ENCODE peak calls at places on chromosomes 7 and 10, in ten cellular contexts. I, M, S, Q, O, T, A, V, U and J are unnamed samples.

GRCh38 chr10:22319559-22320558 is 1.0 kb upstream of the BMI1 start:
- DNase-seq in I (no peak), M (no peak), S (no peak), Q (no peak), O (peak), T (peak), A (no peak), V (no peak), U (no peak), J (no peak)

GRCh38 chr10:89494068-89494467 is 41.3 kb downstream of the SLC16A12 start:
- DNase-seq in I (no peak), M (no peak), S (no peak), Q (no peak), O (no peak), T (no peak), A (no peak), V (no peak), U (no peak), J (no peak)

GRCh38 chr7:105454058-105454739 is 65.5 kb upstream of the SRPK2 start:
- DNase-seq in I (peak), M (no peak), S (no peak), Q (no peak), O (no peak), T (peak), A (no peak), V (no peak), U (no peak), J (no peak)

GRCh38 chr10:70331486-70332268 is 47.9 kb upstream of the NPFFR1 start:
- DNase-seq in I (peak), M (no peak), S (peak), Q (peak), O (peak), T (peak), A (peak), V (peak), U (no peak), J (no peak)

GRCh38 chr7:2873146-2873545 is 29.0 kb upstream of the GNA12 start:
- DNase-seq in I (peak), M (no peak), S (peak), Q (no peak), O (no peak), T (peak), A (peak), V (no peak), U (no peak), J (no peak)

GRCh38 chr7:11192506-11192905 is 218.8 kb downstream of the PHF14 start:
- DNase-seq in I (peak), M (no peak), S (no peak), Q (no peak), O (no peak), T (no peak), A (no peak), V (no peak), U (no peak), J (no peak)

GRCh38 chr7:22361795-22362194 is 4.8 kb upstream of the RAPGEF5 start:
- DNase-seq in I (no peak), M (no peak), S (no peak), Q (no peak), O (no peak), T (peak), A (no peak), V (no peak), U (no peak), J (no peak)

GRCh38 chr7:101126651-101127459 is at the start of gene SERPINE1:
- DNase-seq in I (peak), M (peak), S (peak), Q (peak), O (peak), T (peak), A (peak), V (peak), U (peak), J (peak)

GRCh38 chr7:99943641-99944507 is 14.5 kb upstream of the GJC3 start:
- DNase-seq in I (no peak), M (no peak), S (no peak), Q (peak), O (no peak), T (no peak), A (no peak), V (no peak), U (no peak), J (no peak)

GRCh38 chr10:117126034-117126433 is 12.0 kb downstream of the VAX1 start:
- DNase-seq in I (no peak), M (no peak), S (no peak), Q (no peak), O (no peak), T (no peak), A (no peak), V (no peak), U (no peak), J (no peak)

GRCh38 chr10:18687195-18687594 is 28.0 kb downstream of the ARL5B start:
- DNase-seq in I (no peak), M (no peak), S (no peak), Q (no peak), O (no peak), T (no peak), A (no peak), V (no peak), U (no peak), J (no peak)

GRCh38 chr10:101783736-101784118 is 481 bp upstream of the NPM3 start:
- DNase-seq in I (peak), M (no peak), S (no peak), Q (peak), O (no peak), T (no peak), A (no peak), V (no peak), U (no peak), J (no peak)

GRCh38 chr10:25758041-25758457 is 176.0 kb upstream of the MYO3A start:
- DNase-seq in I (peak), M (no peak), S (no peak), Q (peak), O (peak), T (peak), A (peak), V (no peak), U (no peak), J (no peak)

GRCh38 chr10:25699631-25700030 is 234.4 kb upstream of the MYO3A start:
- DNase-seq in I (no peak), M (no peak), S (no peak), Q (no peak), O (no peak), T (no peak), A (no peak), V (no peak), U (no peak), J (no peak)

GRCh38 chr10:110651044-110651958 is 7.2 kb downstream of the RBM20 start:
- DNase-seq in I (no peak), M (no peak), S (peak), Q (no peak), O (no peak), T (no peak), A (peak), V (no peak), U (no peak), J (no peak)

GRCh38 chr10:24196426-24197039 is 12.4 kb upstream of the KIAA1217 start:
- DNase-seq in I (peak), M (peak), S (peak), Q (peak), O (peak), T (peak), A (peak), V (no peak), U (peak), J (peak)

GRCh38 chr10:77087406-77087805 is 550.2 kb downstream of the KCNMA1 start:
- DNase-seq in I (no peak), M (no peak), S (no peak), Q (no peak), O (no peak), T (peak), A (no peak), V (no peak), U (no peak), J (no peak)

GRCh38 chr10:80535671-80536360 is 1.9 kb upstream of the SH2D4B start:
- DNase-seq in I (peak), M (peak), S (peak), Q (peak), O (peak), T (no peak), A (no peak), V (peak), U (no peak), J (no peak)

GRCh38 chr7:137445998-137446397 is 102.5 kb upstream of the PTN start:
- DNase-seq in I (no peak), M (no peak), S (no peak), Q (no peak), O (no peak), T (no peak), A (no peak), V (no peak), U (no peak), J (no peak)

GRCh38 chr7:157612664-157613561 is 276.1 kb downstream of the DNAJB6 start:
- DNase-seq in I (peak), M (peak), S (peak), Q (peak), O (no peak), T (peak), A (no peak), V (peak), U (peak), J (no peak)

GRCh38 chr7:158682456-158682855 is 22.1 kb downstream of the NCAPG2 start:
- DNase-seq in I (no peak), M (no peak), S (no peak), Q (no peak), O (no peak), T (no peak), A (no peak), V (no peak), U (no peak), J (no peak)

GRCh38 chr7:99938296-99938695 is 8.9 kb upstream of the GJC3 start:
- DNase-seq in I (no peak), M (no peak), S (no peak), Q (peak), O (no peak), T (no peak), A (no peak), V (no peak), U (no peak), J (no peak)

GRCh38 chr7:16587785-16588184 is 57.8 kb downstream of the ANKMY2 start:
- DNase-seq in I (no peak), M (no peak), S (no peak), Q (no peak), O (no peak), T (no peak), A (no peak), V (no peak), U (no peak), J (no peak)
- H3K27ac ChIP-seq in I (no peak), M (no peak), S (no peak), Q (no peak), O (no peak), T (no peak), A (no peak), V (no peak), U (no peak), J (no peak)

GRCh38 chr7:141954334-141954733 is 7.6 kb upstream of the CLEC5A start:
- DNase-seq in I (no peak), M (no peak), S (no peak), Q (peak), O (no peak), T (no peak), A (no peak), V (no peak), U (no peak), J (no peak)

GRCh38 chr7:141950796-141951195 is 4.0 kb upstream of the CLEC5A start:
- DNase-seq in I (no peak), M (no peak), S (no peak), Q (no peak), O (no peak), T (no peak), A (no peak), V (no peak), U (no peak), J (no peak)

GRCh38 chr7:141960687-141961422 is 12.7 kb downstream of the TAS2R38 start:
- DNase-seq in I (no peak), M (no peak), S (no peak), Q (no peak), O (no peak), T (no peak), A (no peak), V (no peak), U (no peak), J (no peak)

DNA sequence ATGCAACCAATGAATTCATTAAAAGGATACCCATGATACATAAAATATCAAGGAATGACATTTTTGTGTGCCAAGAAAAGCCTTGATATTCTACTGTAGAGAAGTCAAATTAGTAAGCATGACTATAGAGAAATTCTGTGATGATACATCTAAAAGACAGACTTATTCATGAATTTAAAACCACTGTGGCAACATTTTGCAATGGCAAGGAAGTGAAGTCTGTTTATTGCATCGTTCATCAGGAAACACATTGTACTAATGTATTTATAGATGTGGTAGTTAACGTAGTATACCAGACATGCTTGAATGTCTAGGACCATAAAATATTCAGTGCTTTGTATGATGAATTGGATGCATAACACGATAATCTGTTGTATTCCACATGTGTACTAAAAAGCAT is 9.3 kb upstream of the CLEC5A start:
- DNase-seq in I (no peak), M (no peak), S (no peak), Q (no peak), O (no peak), T (no peak), A (no peak), V (no peak), U (no peak), J (no peak)
- H3K27ac ChIP-seq in I (no peak), M (no peak), S (no peak), Q (no peak), O (no peak), T (no peak), A (no peak), V (peak), U (no peak), J (no peak)

GRCh38 chr10:13837966-13838365 is 251.2 kb downstream of the PRPF18 start:
- DNase-seq in I (no peak), M (no peak), S (no peak), Q (no peak), O (no peak), T (no peak), A (no peak), V (no peak), U (no peak), J (no peak)

GRCh38 chr10:13842119-13842518 is 255.4 kb downstream of the PRPF18 start:
- DNase-seq in I (no peak), M (no peak), S (no peak), Q (no peak), O (no peak), T (no peak), A (no peak), V (no peak), U (no peak), J (no peak)

GRCh38 chr10:13839030-13839429 is 252.3 kb downstream of the PRPF18 start:
- DNase-seq in I (no peak), M (no peak), S (no peak), Q (no peak), O (no peak), T (no peak), A (no peak), V (no peak), U (no peak), J (no peak)

GRCh38 chr10:13839430-13839986 is 252.7 kb downstream of the PRPF18 start:
- DNase-seq in I (peak), M (no peak), S (peak), Q (no peak), O (no peak), T (peak), A (no peak), V (no peak), U (no peak), J (no peak)

GRCh38 chr10:13840036-13840435 is 253.3 kb downstream of the PRPF18 start:
- DNase-seq in I (no peak), M (no peak), S (no peak), Q (no peak), O (no peak), T (no peak), A (no peak), V (no peak), U (no peak), J (no peak)
- H3K27ac ChIP-seq in I (no peak), M (no peak), S (peak), Q (no peak), O (no peak), T (no peak), A (peak), V (no peak), U (no peak), J (no peak)

DNA sequence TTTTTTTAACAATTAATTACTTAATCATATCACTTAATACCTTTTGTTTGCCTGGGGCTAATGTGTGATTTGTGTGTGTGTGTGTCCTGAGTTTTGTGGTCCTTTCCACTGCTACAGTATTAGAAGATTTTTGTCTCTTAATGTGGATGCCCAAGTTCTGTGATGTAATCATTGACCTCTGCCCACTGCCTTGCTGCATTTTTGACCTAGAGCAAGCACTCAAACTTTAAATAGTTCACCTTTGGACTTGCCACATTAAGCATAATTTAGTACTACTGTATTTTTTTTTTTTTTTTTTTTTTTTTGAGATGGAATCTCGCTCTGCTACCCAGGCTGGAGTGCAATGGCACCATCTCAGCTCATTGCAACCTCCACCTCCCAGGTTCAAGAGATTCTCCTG is 52.7 kb downstream of the VCL start:
- DNase-seq in I (no peak), M (no peak), S (no peak), Q (no peak), O (no peak), T (no peak), A (no peak), V (no peak), U (no peak), J (no peak)
- H3K27ac ChIP-seq in I (peak), M (no peak), S (peak), Q (peak), O (no peak), T (no peak), A (peak), V (peak), U (no peak), J (no peak)

GRCh38 chr10:92691042-92691590 is 1.4 kb downstream of the HHEX start:
- DNase-seq in I (no peak), M (no peak), S (peak), Q (peak), O (no peak), T (no peak), A (no peak), V (peak), U (no peak), J (no peak)

GRCh38 chr10:92690211-92691041 is 671 bp downstream of the HHEX start:
- DNase-seq in I (peak), M (peak), S (peak), Q (peak), O (peak), T (peak), A (peak), V (peak), U (no peak), J (no peak)

GRCh38 chr10:92688927-92689662 is 660 bp upstream of the HHEX start:
- DNase-seq in I (peak), M (no peak), S (peak), Q (peak), O (peak), T (peak), A (peak), V (no peak), U (no peak), J (no peak)

GRCh38 chr10:92689663-92690210 is at the start of gene HHEX:
- DNase-seq in I (peak), M (no peak), S (peak), Q (no peak), O (peak), T (peak), A (peak), V (peak), U (no peak), J (no peak)

GRCh38 chr10:92688573-92688926 is 1.2 kb upstream of the HHEX start:
- DNase-seq in I (no peak), M (no peak), S (no peak), Q (no peak), O (no peak), T (no peak), A (no peak), V (no peak), U (no peak), J (no peak)
- H3K27ac ChIP-seq in I (no peak), M (no peak), S (no peak), Q (no peak), O (peak), T (no peak), A (no peak), V (peak), U (no peak), J (no peak)

GRCh38 chr10:10630281-10630680 is 387.4 kb upstream of the CELF2 start:
- DNase-seq in I (no peak), M (no peak), S (no peak), Q (no peak), O (no peak), T (no peak), A (no peak), V (no peak), U (no peak), J (no peak)

GRCh38 chr10:10626734-10627133 is 390.9 kb upstream of the CELF2 start:
- DNase-seq in I (no peak), M (no peak), S (no peak), Q (no peak), O (no peak), T (no peak), A (no peak), V (no peak), U (no peak), J (no peak)

GRCh38 chr10:10623958-10624590 is 393.6 kb upstream of the CELF2 start:
- DNase-seq in I (peak), M (no peak), S (no peak), Q (no peak), O (no peak), T (no peak), A (no peak), V (no peak), U (no peak), J (no peak)

GRCh38 chr10:10629512-10629911 is 388.2 kb upstream of the CELF2 start:
- DNase-seq in I (peak), M (no peak), S (no peak), Q (no peak), O (no peak), T (no peak), A (no peak), V (no peak), U (no peak), J (no peak)

DNA sequence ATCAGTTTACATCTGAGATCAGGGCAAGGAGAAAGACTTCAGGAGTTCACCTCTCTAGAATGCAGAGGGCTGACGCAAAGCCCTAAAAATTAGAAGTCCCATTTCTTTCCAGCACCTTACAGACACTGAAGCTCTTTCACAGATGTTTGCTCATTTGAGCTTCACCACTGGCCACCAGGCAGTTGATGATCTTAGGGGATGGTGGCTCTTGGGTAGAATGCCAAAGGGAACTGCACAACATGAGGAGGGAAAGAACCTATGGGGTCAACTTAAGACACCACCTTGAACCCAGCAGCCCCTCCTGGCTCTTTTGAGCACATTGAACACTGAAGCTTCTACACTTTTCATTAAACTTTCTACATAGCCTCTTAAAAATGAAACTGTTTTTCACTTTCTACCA is 390.3 kb upstream of the CELF2 start:
- DNase-seq in I (no peak), M (no peak), S (no peak), Q (no peak), O (no peak), T (no peak), A (no peak), V (no peak), U (no peak), J (no peak)
- H3K27ac ChIP-seq in I (no peak), M (no peak), S (no peak), Q (no peak), O (no peak), T (no peak), A (no peak), V (no peak), U (peak), J (no peak)

GRCh38 chr7:77327067-77327931 is 88.8 kb downstream of the GSAP start:
- DNase-seq in I (peak), M (no peak), S (peak), Q (no peak), O (no peak), T (peak), A (peak), V (no peak), U (no peak), J (no peak)
- H3K27ac ChIP-seq in I (no peak), M (no peak), S (peak), Q (no peak), O (no peak), T (peak), A (peak), V (peak), U (no peak), J (no peak)

GRCh38 chr10:129136074-129136473 is 331.0 kb upstream of the MGMT start:
- DNase-seq in I (no peak), M (no peak), S (no peak), Q (no peak), O (no peak), T (no peak), A (no peak), V (no peak), U (no peak), J (no peak)
- H3K27ac ChIP-seq in I (no peak), M (no peak), S (no peak), Q (no peak), O (no peak), T (no peak), A (no peak), V (no peak), U (no peak), J (no peak)

GRCh38 chr10:74825033-74825370 is 1.4 kb upstream of the KAT6B start:
- DNase-seq in I (no peak), M (peak), S (no peak), Q (peak), O (peak), T (no peak), A (no peak), V (peak), U (peak), J (peak)

GRCh38 chr10:74826142-74827044 is at the start of gene KAT6B:
- DNase-seq in I (peak), M (peak), S (peak), Q (peak), O (peak), T (peak), A (peak), V (peak), U (peak), J (peak)

GRCh38 chr10:74825371-74826141 is 844 bp upstream of the KAT6B start:
- DNase-seq in I (no peak), M (peak), S (peak), Q (peak), O (no peak), T (peak), A (peak), V (peak), U (no peak), J (peak)

GRCh38 chr10:74827045-74827441 is 643 bp downstream of the KAT6B start:
- DNase-seq in I (no peak), M (no peak), S (no peak), Q (no peak), O (no peak), T (no peak), A (no peak), V (no peak), U (no peak), J (no peak)

GRCh38 chr10:74827694-74828093 is 1.3 kb downstream of the KAT6B start:
- DNase-seq in I (no peak), M (no peak), S (no peak), Q (no peak), O (no peak), T (no peak), A (no peak), V (no peak), U (no peak), J (no peak)
- H3K27ac ChIP-seq in I (no peak), M (peak), S (peak), Q (no peak), O (no peak), T (no peak), A (no peak), V (peak), U (peak), J (peak)